ENCODE peak calls at places on chromosomes 2 and 18, in nine cellular contexts. V, E, Y, A, C, W, P, F and Q are unnamed samples.

GRCh38 chr2:127525692-127526141 is 572 bp downstream of the IWS1 start:
- DNase-seq in A (no peak), E (no peak), W (no peak), F (no peak), P (no peak), C (no peak), Y (no peak), V (peak), Q (no peak)

GRCh38 chr2:23693606-23693951 is 233.3 kb downstream of the ATAD2B start:
- DNase-seq in W (no peak), E (no peak), Y (no peak), F (no peak), A (no peak), P (no peak), C (no peak), V (no peak), Q (no peak)

GRCh38 chr2:63719052-63719451 is 122.6 kb upstream of the UGP2 start:
- DNase-seq in A (no peak), F (no peak), W (no peak), C (no peak), E (no peak), P (no peak), Y (no peak), V (no peak), Q (no peak)

GRCh38 chr2:240972636-240973521 is 25.5 kb upstream of the SNED1 start:
- DNase-seq in A (no peak), W (peak), P (peak), F (no peak), Y (peak), C (no peak), E (peak), V (peak), Q (no peak)

GRCh38 chr2:241808051-241808450 is 942 bp upstream of the NEU4 start:
- DNase-seq in Y (no peak), A (no peak), W (no peak), V (no peak), E (peak), F (no peak), C (no peak), P (no peak), Q (no peak)

GRCh38 chr18:22422909-22423548 is 5.3 kb upstream of the CTAGE1 start:
- DNase-seq in W (no peak), F (no peak), P (peak), C (no peak), A (no peak), V (no peak), Y (peak), E (no peak), Q (no peak)

GRCh38 chr2:66122491-66122890 is 312.4 kb upstream of the MEIS1 start:
- DNase-seq in F (no peak), W (no peak), Y (no peak), C (no peak), P (no peak), A (no peak), V (no peak), E (no peak), Q (no peak)

GRCh38 chr18:845152-845819 is 33.2 kb upstream of the YES1 start:
- DNase-seq in Y (no peak), V (no peak), F (no peak), E (no peak), W (peak), P (no peak), A (no peak), C (no peak), Q (no peak)

GRCh38 chr18:2948038-2948437 is 64.9 kb downstream of the LPIN2 start:
- DNase-seq in W (peak), A (no peak), C (no peak), E (no peak), P (no peak), F (no peak), V (no peak), Y (peak), Q (no peak)

GRCh38 chr2:180001726-180002125 is 5.4 kb downstream of the CWC22 start:
- DNase-seq in Y (no peak), F (no peak), P (no peak), V (no peak), A (no peak), C (no peak), E (no peak), W (no peak), Q (no peak)
- TF ChIP-seq CTCF in Y (no peak), F (no peak), P (no peak), V (no peak), A (peak), C (no peak), E (no peak), W (no peak), Q (no peak)

GRCh38 chr18:48828713-48829442 is 121.9 kb downstream of the SMAD7 start:
- DNase-seq in F (no peak), C (no peak), V (no peak), W (no peak), P (no peak), Y (no peak), A (no peak), E (no peak), Q (no peak)
- TF ChIP-seq CTCF in F (no peak), C (peak), V (no peak), W (no peak), P (no peak), Y (no peak), A (no peak), E (no peak), Q (no peak)

GRCh38 chr2:50645346-50645745 is 386.6 kb downstream of the NRXN1 start:
- DNase-seq in A (no peak), Y (no peak), F (no peak), C (no peak), V (no peak), W (no peak), E (no peak), P (no peak), Q (no peak)
- TF ChIP-seq CTCF in A (no peak), Y (no peak), F (no peak), C (no peak), V (no peak), W (no peak), E (no peak), P (no peak), Q (no peak)

GRCh38 chr2:121045245-121045644 is 239.8 kb downstream of the TFCP2L1 start:
- DNase-seq in A (no peak), Y (no peak), P (no peak), C (no peak), V (no peak), E (no peak), F (no peak), W (no peak), Q (no peak)

GRCh38 chr2:121041516-121041915 is 243.5 kb downstream of the TFCP2L1 start:
- DNase-seq in F (no peak), Y (no peak), C (no peak), A (no peak), E (no peak), W (no peak), P (no peak), V (no peak), Q (no peak)

GRCh38 chr2:121044412-121044811 is 240.6 kb downstream of the TFCP2L1 start:
- DNase-seq in F (no peak), P (no peak), V (no peak), Y (no peak), A (no peak), W (no peak), E (no peak), C (no peak), Q (no peak)

GRCh38 chr2:121043061-121043826 is 241.8 kb downstream of the TFCP2L1 start:
- DNase-seq in F (no peak), E (no peak), C (no peak), V (no peak), W (no peak), A (no peak), Y (no peak), P (no peak), Q (no peak)

DNA sequence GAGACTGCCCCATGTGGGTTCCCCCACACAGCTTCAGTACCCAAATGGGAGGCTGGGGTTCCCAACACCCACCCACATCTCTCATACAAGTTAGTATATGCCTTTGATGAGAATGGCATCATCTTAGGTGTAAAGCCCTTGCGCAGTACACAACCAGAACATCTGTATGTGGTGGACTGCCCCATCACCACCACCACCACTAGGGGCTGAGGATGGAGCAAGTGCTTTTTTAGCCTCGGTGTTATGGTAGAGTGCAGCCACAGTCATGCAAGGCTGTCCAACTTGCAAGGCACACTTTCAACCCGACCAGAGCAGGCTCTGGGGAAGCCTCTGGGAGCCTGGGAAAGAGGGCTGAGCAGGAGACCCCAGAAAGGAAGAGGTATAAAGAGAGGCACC is 241.2 kb downstream of the TFCP2L1 start:
- DNase-seq in F (no peak), C (no peak), V (no peak), Y (no peak), W (no peak), A (no peak), P (no peak), E (no peak), Q (no peak)
- TF ChIP-seq CTCF in F (no peak), C (no peak), V (no peak), Y (no peak), W (no peak), A (no peak), P (no peak), E (no peak), Q (no peak)

DNA sequence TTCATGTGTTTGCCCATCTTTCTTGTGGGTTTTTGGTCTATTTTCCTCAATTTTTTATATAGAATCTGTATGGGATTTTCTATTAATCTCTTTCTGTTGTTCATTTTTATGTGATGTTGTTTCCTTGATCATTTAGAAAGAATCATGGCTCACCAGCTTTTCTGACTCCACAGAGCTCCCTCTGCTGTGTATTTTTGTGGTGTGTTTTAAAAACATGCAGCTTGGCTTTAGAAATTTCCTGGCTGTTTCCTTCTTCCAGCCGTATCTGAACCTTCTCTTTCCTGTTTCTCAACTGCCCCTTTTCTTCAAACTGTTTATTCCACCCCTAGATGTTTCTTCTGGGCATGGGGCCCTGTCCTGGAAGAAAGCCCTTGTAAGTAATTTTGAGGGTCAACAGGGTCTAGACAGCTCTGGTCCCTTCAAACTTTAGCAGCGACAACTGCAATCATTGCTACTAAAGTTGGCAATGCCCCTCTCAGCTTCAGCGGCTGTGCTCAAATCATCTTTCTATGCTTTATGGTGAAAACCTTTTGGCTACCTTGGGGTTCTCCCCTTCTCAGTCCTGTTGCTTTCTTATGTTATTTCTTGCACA is 17.6 kb upstream of the COPS8 start:
- DNase-seq in E (no peak), V (no peak), F (no peak), A (no peak), W (no peak), Y (no peak), C (no peak), P (no peak), Q (no peak)
- TF ChIP-seq CTCF in E (no peak), V (no peak), F (no peak), A (peak), W (no peak), Y (no peak), C (no peak), P (no peak), Q (no peak)

GRCh38 chr18:10437837-10438236 is 16.6 kb upstream of the APCDD1 start:
- DNase-seq in V (no peak), Y (no peak), F (no peak), C (no peak), W (no peak), E (no peak), A (no peak), P (no peak), Q (no peak)
- TF ChIP-seq CTCF in V (no peak), Y (no peak), F (no peak), C (peak), W (peak), E (no peak), A (peak), P (peak), Q (no peak)

DNA sequence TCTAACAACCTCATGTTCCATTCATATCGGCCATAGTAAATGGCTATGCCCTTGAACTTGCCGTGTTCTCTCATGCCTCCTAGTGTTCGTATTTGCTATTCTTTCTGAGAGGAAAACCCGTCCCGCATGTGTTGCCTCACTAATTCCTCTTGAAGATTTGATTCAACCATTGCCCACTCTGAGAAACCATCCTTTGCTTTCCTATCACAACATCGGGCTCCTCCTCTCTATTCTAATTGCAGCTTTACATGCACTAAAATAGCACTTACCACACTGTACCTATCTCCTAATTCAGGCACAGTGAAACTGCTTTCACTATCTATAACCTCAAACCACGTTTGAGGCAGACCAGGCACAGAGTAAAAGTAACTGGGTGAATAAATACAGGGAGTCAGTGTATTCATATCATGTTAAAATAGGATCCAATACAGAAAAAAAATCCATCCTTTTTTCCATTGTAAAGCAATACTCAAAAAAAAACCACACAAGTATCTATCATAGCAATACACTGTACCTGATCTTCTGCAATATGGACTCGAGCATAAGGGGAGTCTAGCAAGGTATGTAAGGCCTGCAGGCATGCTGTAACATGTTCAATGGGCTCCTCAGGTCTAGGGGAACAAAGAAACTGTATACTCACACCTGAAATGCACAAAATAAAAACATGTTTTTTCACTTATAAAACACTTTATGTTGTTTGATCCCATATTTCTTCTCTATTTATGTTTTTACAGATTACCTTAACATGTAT is 39.0 kb upstream of the STRN start:
- DNase-seq in Y (no peak), C (no peak), P (no peak), F (peak), E (no peak), V (no peak), A (no peak), W (peak), Q (no peak)
- TF ChIP-seq CTCF in Y (peak), C (peak), P (peak), F (peak), E (peak), V (peak), A (no peak), W (peak), Q (peak)